ENCODE peak calls at places on chromosomes 12 and 14, in eight cellular contexts. I is stimulated activated CD4-positive, alpha-beta T cell treated with anti-CD3 and anti-CD28 coated beads, Interleukin-1b, Interleukin-23, amount 100 ng/mL, for 24 hours; C is transverse colon; H is iPS-NIHi11; U is neuronal stem cell; D is HL-60; O is stimulated activated CD8-positive, alpha-beta memory T cell treated with anti-CD3 and anti-CD28 coated beads, Interleukin-15, amount 100 ng/mL, for 1 hour; P is GM12892. B is an unnamed sample.

GRCh38 chr14:85471744-85472143 is 58.2 kb upstream of the FLRT2 start:
- DNase-seq in I (no peak), C (no peak), H (no peak), U (no peak), D (no peak), O (no peak), P (no peak), B (no peak)

GRCh38 chr14:62189698-62190097 is 427.5 kb downstream of the SNAPC1 start:
- DNase-seq in I (no peak), C (no peak), H (no peak), U (no peak), D (no peak), O (no peak), P (no peak), B (no peak)

GRCh38 chr14:103889313-103890051 is 38.8 kb upstream of the TDRD9 start:
- DNase-seq in I (no peak), C (peak; percentile 76), H (no peak), U (no peak), D (no peak), O (no peak), P (no peak), B (peak; percentile 84)

GRCh38 chr14:102929349-102930137 is 7.1 kb downstream of the AMN start:
- DNase-seq in I (no peak), C (peak; percentile 28), H (no peak), U (no peak), D (no peak), O (no peak), P (no peak), B (no peak)

GRCh38 chr14:77039285-77040058 is 11.0 kb upstream of the IRF2BPL start:
- DNase-seq in I (no peak), C (peak; percentile 39), H (no peak), U (no peak), D (no peak), O (no peak), P (no peak), B (no peak)

GRCh38 chr14:54121461-54121860 is 164.8 kb upstream of the BMP4 start:
- DNase-seq in I (no peak), C (no peak), H (no peak), U (no peak), D (no peak), O (no peak), P (no peak), B (no peak)

GRCh38 chr12:102496571-102496970 is 16.2 kb upstream of the IGF1 start:
- DNase-seq in I (no peak), C (no peak), H (no peak), U (no peak), D (no peak), O (no peak), P (no peak), B (no peak)

GRCh38 chr12:112944028-112944690 is 5.9 kb downstream of the OAS3 start:
- DNase-seq in I (no peak), C (no peak), H (no peak), U (no peak), D (no peak), O (no peak), P (no peak), B (no peak)

GRCh38 chr12:18824287-18824686 is 86.4 kb downstream of the CAPZA3 start:
- DNase-seq in I (no peak), C (no peak), H (no peak), U (no peak), D (no peak), O (no peak), P (no peak), B (no peak)